ENCODE peak calls at places on chromosomes 6 and 20, in five cellular contexts. T is sigmoid colon, M is A549, E is ovary, C is SK-N-SH. P is an unnamed sample.

GRCh38 chr6:13113376-13113775 is 215.0 kb downstream of the TBC1D7 start:
- DNase-seq in E (no peak), T (no peak), M (no peak), C (peak; percentile 37), P (no peak)

GRCh38 chr20:1918766-1919165 is 23.6 kb downstream of the SIRPA start:
- DNase-seq in C (no peak), M (no peak), E (no peak), T (no peak), P (no peak)

GRCh38 chr20:45097485-45098095 is 3.3 kb downstream of the KCNS1 start:
- DNase-seq in M (peak; percentile 32), T (no peak), E (no peak), C (peak; percentile 67), P (peak; percentile 26)

GRCh38 chr6:82608777-82609176 is 245.2 kb downstream of the TPBG start:
- DNase-seq in C (no peak), T (no peak), E (no peak), M (no peak), P (no peak)

GRCh38 chr6:19803331-19804330 is 33.5 kb upstream of the ID4 start:
- DNase-seq in M (no peak), E (no peak), T (no peak), C (no peak), P (no peak)

GRCh38 chr6:28081486-28081751 is 1.1 kb downstream of the ZNF165 start:
- DNase-seq in M (no peak), E (no peak), C (no peak), T (no peak), P (peak; percentile 20)

GRCh38 chr6:73566954-73567591 is 46.2 kb upstream of the EEF1A1 start:
- DNase-seq in T (peak; percentile 86), E (no peak), C (no peak), M (peak; percentile 91), P (peak; percentile 86)

GRCh38 chr6:13268914-13269532 is 59.3 kb downstream of the TBC1D7 start:
- DNase-seq in M (no peak), C (no peak), E (no peak), T (no peak), P (no peak)

GRCh38 chr20:5654557-5654956 is 95.6 kb upstream of the SHLD1 start:
- DNase-seq in M (peak; percentile 99), C (no peak), E (no peak), T (no peak), P (no peak)

GRCh38 chr6:16519265-16520242 is 241.7 kb downstream of the ATXN1 start:
- DNase-seq in E (no peak), T (no peak), M (no peak), C (peak; percentile 11), P (peak; percentile 12)

GRCh38 chr6:154347981-154348380 is 8.6 kb downstream of the IPCEF1 start:
- DNase-seq in T (no peak), E (no peak), C (no peak), M (no peak), P (no peak)

DNA sequence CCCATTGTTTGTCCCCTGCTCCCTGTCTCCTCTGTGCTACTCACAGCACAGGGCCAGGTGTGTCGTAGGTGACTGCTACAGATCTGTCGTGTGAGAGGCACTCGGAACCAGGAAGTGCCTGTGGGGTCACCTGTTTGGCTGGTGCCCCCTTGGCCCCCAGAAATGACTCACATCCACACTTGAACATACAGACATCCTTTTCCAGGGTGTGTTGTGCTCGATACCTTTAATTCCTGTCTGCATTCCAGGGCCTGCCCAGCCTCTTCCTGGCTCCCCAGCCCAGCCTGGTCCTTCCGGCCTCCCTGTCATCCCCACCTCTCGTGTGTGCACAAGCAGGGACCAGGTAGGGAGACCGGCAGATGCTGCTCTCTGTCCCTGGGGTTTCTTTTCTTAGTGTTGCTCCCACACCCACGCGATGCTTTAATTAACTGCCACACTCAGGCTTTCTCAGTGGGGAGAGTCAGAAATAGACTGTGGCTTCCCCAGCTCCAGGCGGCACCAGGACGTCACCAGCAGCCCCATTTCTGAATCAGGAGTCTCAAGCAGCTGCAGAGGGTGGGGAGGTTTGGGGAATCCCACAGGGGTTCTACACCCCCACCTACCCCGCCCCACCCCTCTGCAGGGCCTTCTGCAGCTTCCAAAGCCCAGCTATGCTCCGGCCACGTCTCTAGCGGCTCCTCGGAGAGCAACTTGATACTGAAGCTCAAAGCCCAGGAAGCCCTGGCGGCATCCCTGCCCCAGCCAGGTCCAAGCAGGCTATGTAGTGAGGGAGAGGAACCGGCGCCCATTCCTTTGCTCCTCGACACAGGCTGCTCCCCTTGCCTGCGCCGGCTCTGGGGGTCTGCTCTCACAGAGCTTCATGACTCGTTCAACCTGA is 102.2 kb downstream of the SYCP2 start:
- DNase-seq in E (peak; percentile 11), T (peak; percentile 51), C (peak; percentile 10), M (no peak), P (peak; percentile 51)
- TF ChIP-seq EP300 in E (no peak), T (no peak), C (no peak), M (no peak), P (no peak)

GRCh38 chr6:53474010-53474409 is 70.9 kb downstream of the GCLC start:
- DNase-seq in E (no peak), T (no peak), M (no peak), C (no peak), P (no peak)

GRCh38 chr6:53479871-53480270 is 65.0 kb downstream of the GCLC start:
- DNase-seq in M (no peak), C (no peak), T (no peak), E (no peak), P (no peak)

GRCh38 chr6:53481328-53481727 is 63.6 kb downstream of the GCLC start:
- DNase-seq in E (no peak), C (no peak), M (no peak), T (no peak), P (no peak)

GRCh38 chr6:53476979-53477378 is 67.9 kb downstream of the GCLC start:
- DNase-seq in T (no peak), C (no peak), E (no peak), M (no peak), P (no peak)
- TF ChIP-seq CTCF in T (no peak), C (no peak), E (no peak), M (no peak), P (no peak)

DNA sequence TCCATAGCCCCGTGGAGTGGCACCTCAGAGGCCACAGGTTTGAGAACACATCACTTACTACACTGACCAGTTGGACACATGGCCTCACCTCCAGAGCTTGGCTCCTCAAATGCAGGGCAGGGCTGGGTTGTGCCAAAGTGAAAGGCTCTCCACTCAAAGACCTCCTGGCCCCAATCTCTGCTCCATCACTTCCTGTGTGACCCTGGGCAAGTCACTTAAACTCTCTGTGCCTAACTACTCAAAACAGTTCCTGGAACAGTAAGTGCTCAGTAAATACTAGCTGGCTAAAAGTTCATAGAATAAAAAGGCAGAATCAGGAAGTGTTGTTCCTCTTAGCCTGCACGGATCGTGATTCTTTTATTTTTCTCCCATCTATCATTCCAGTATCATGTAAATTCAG is 50.2 kb downstream of the AGPAT4 start:
- DNase-seq in C (no peak), T (no peak), M (no peak), E (no peak), P (no peak)
- TF ChIP-seq EP300 in C (no peak), T (no peak), M (no peak), E (no peak), P (no peak)

GRCh38 chr6:1890987-1891386 is 281.3 kb downstream of the FOXC1 start:
- DNase-seq in M (no peak), E (no peak), C (no peak), T (no peak), P (no peak)

GRCh38 chr6:1892716-1893115 is 283.0 kb downstream of the FOXC1 start:
- DNase-seq in E (no peak), T (no peak), M (no peak), C (no peak), P (no peak)

GRCh38 chr6:1894954-1895353 is 285.2 kb downstream of the FOXC1 start:
- DNase-seq in C (no peak), E (no peak), M (no peak), T (no peak), P (peak; percentile 69)

GRCh38 chr6:1895721-1896120 is 286.0 kb downstream of the FOXC1 start:
- DNase-seq in E (no peak), T (no peak), M (no peak), C (no peak), P (no peak)

DNA sequence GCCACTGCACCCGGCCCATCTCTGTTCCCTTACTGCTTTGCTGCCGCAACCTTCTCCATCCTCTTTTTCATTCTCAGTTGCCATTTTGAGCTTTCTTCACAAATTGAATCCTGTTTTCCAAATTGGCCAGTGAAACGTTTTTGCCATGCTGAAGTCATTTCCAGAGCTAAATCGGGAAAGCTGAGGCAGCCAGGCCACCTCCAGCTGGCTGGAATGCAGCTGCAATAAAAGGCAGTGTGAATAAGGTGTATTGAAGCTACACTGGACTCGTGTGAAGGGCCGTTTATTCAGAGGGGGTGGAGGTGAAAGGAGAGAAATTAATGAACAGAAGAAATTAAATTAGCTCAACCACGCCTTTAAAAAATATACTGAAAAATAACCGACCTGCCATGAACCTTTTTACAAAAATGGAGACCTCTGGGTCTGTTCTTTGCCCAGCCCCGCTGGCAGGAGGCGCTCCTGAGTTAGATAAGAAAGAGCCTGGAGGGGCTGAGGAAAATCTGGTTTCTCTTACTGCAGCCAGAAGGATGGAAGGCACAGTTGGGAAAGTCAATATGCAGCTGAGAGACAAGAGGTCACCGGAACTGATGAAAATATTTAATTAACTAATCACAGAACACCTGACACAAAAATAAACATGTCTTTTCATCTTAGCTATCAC is 283.9 kb downstream of the FOXC1 start:
- DNase-seq in C (no peak), T (no peak), E (no peak), M (no peak), P (no peak)
- TF ChIP-seq CTCF in C (peak; percentile 30), T (no peak), E (no peak), M (peak; percentile 6), P (no peak)

GRCh38 chr20:54231006-54231405 is 23.1 kb downstream of the PFDN4 start:
- DNase-seq in M (no peak), C (no peak), T (no peak), E (no peak), P (no peak)

GRCh38 chr20:54227751-54228150 is 19.9 kb downstream of the PFDN4 start:
- DNase-seq in C (no peak), E (no peak), T (no peak), M (no peak), P (no peak)

GRCh38 chr20:54227241-54227640 is 19.4 kb downstream of the PFDN4 start:
- DNase-seq in T (no peak), C (no peak), M (no peak), E (no peak), P (no peak)

GRCh38 chr20:54228841-54229240 is 21.0 kb downstream of the PFDN4 start:
- DNase-seq in M (no peak), T (no peak), C (no peak), E (no peak), P (no peak)

DNA sequence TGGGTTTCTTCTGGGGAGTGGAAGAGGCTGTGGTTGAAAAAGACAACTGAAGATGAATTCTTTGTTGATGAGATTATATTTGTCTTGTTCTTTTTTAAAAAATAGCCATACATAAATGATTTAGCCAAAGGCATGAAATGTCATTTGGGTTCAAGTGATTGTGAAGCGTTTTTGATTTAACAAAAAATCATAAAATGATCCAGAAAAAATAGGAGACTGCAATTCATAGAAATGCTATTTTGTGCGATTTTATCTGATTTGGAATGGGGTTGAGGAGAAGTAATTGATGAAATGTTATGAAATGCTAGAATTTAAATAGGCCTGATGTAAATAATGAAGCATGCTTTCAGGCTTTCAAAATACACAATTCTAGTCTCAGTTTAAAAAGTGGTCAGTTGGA is 21.7 kb downstream of the PFDN4 start:
- DNase-seq in T (no peak), E (no peak), C (no peak), M (no peak), P (no peak)
- TF ChIP-seq EP300 in T (no peak), E (no peak), C (no peak), M (no peak), P (no peak)

P was measured in transverse colon.